ENCODE peak calls at places on chromosomes 1 and 21, in six cellular contexts. M is aorta; K is stomach; R is CD8-positive, alpha-beta T cell; W is naive thymus-derived CD4-positive, alpha-beta T cell; T is HepG2. U is an unnamed sample.

GRCh38 chr1:204116539-204116938 is 35.3 kb downstream of the ETNK2 start:
- DNase-seq in M (peak; percentile 55), K (no peak), R (no peak), W (no peak), T (no peak), U (no peak)

GRCh38 chr21:39444406-39445145 is 1.0 kb downstream of the LCA5L start:
- DNase-seq in M (no peak), K (no peak), R (no peak), W (no peak), T (no peak), U (peak; percentile 75)

GRCh38 chr1:218345673-218346390 is 696 bp downstream of the TGFB2 start:
- DNase-seq in M (peak; percentile 89), K (peak; percentile 53), R (peak; percentile 35), W (no peak), T (peak; percentile 7), U (peak; percentile 89)

GRCh38 chr21:30044447-30045064 is 104.8 kb upstream of the GRIK1 start:
- DNase-seq in M (no peak), K (no peak), R (no peak), W (no peak), T (peak; percentile 1), U (peak; percentile 28)

GRCh38 chr1:38243106-38243505 is 196.5 kb upstream of the POU3F1 start:
- DNase-seq in M (no peak), K (no peak), R (no peak), W (no peak), T (no peak), U (no peak)

GRCh38 chr21:33894736-33895288 is 20.8 kb downstream of the ATP5PO start:
- DNase-seq in M (peak; percentile 92), K (peak; percentile 57), R (peak; percentile 70), W (peak; percentile 70), T (peak; percentile 70), U (peak; percentile 92)

GRCh38 chr1:118136511-118136937 is 48.5 kb downstream of the SPAG17 start:
- DNase-seq in M (no peak), K (no peak), R (no peak), W (no peak), T (no peak), U (peak; percentile 96)

GRCh38 chr21:45938453-45938755 is 43.2 kb upstream of the COL6A1 start:
- DNase-seq in M (no peak), K (no peak), R (no peak), W (no peak), T (no peak), U (no peak)

GRCh38 chr1:115547661-115548060 is 94.1 kb upstream of the VANGL1 start:
- DNase-seq in M (no peak), K (no peak), R (no peak), W (no peak), T (no peak), U (no peak)

GRCh38 chr1:113557176-113557575 is 166.9 kb downstream of the MAGI3 start:
- DNase-seq in M (no peak), K (no peak), R (no peak), W (no peak), T (no peak), U (no peak)

GRCh38 chr1:201692307-201693018 is 136.5 kb upstream of the IPO9 start:
- DNase-seq in M (no peak), K (no peak), R (no peak), W (no peak), T (no peak), U (no peak)
- H3K4me1 ChIP-seq in M (no peaks in the 10 kb centered on the region), K (peaks cover 26% of the 10 kb centered on the region), R (no peaks in the 10 kb centered on the region), W (no peaks in the 10 kb centered on the region), T (no peaks in the 10 kb centered on the region), U (peaks cover 26% of the 10 kb centered on the region)

DNA sequence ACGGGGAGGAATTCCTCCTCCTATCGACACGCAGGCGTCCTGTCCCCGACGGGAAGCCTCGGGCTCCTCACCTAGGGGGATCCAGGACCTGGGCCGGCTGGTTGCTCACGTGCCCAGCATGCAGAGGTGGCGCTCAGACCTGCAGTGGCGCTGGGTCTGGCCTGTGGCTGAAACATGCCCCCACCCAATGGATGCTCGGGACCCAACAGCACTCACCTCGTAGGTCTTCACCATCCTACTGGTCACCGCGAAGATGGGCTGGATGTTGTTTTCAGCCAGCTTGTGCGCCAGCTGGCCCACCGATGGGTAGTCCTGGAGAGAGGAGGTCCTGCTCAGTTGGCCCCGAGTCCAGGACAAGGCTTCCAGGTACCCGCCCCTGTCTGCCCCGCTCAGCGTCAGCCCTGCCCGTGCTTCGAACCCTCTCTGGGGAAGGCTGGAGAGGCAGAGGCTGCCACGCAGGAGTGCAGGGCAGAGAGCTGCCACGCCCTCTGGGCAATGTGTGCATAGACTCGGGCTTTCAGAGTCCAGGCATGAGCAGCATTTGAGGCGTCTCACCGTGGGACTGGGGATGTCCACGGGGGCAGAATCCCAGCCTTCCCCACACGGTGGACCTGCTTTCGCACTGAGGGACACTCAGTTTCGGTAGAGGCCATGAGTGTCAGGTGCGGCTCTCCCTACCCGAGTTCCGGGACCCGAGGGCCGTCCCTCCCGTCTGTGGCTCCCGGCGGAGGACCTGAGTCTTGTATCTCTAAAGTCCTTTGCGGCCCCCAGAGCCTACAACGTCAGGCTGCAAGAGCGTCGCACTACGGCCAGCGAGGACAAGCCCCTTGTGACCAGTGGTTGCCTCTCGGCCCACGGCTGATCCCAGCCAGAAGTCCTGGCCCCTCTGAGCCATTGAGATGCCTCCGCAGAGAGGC is 21.6 kb downstream of the ITGB2 start:
- DNase-seq in M (peak; percentile 72), K (no peak), R (no peak), W (no peak), T (no peak), U (no peak)
- H3K27ac ChIP-seq in M (no peak overlapping the region), K (no peak overlapping the region), R (no peak overlapping the region), W (no peak overlapping the region), T (no peak overlapping the region), U (no peak overlapping the region)

GRCh38 chr21:14554948-14555347 is 8.8 kb upstream of the SAMSN1 start:
- DNase-seq in M (no peak), K (no peak), R (no peak), W (no peak), T (no peak), U (peak; percentile 6)
- H3K4me1 ChIP-seq in M (no peaks in the 10 kb centered on the region), K (no peaks in the 10 kb centered on the region), R (peaks cover 11% of the 10 kb centered on the region), W (peaks cover 22% of the 10 kb centered on the region), T (no peaks in the 10 kb centered on the region), U (no peaks in the 10 kb centered on the region)

DNA sequence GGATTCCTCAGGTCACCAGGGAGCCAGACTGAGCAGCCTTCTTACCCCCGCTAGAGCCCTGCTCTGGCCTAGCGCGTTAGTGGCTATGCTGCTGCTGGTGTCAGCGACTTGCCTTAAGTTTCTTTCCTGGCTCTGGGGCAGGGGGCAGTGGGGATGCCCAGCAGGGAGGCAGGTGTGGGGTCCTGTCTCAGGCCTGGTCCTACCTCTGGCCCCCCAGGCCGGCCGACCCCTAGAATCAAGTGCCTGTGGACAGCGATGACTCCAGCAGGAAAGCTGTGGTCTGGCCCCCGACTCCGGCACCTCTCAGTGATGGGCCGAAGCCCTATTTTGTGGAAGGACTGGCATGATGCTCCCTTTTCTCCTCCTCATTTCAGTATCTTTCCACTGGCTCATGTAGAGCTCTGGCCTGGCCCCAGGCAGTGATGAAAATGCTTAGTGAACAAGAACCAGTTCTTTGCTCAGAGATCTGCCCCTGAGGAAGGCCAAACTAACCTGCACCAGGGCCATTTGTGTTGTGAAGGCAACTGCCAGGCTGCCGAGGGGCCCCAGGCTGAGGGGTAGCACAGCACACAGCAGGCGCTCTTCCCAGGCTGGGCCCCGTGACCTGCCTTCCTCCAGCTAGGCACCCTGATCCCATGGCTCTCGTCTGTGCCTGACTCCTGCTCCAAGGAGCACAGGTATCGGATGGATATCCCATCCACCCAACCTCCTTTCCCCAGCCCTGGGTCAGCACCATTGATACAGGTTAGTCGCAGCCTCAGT is 23.7 kb downstream of the MRPL37 start:
- DNase-seq in M (no peak), K (no peak), R (no peak), W (no peak), T (no peak), U (no peak)
- H3K27ac ChIP-seq in M (no peak overlapping the region), K (no peak overlapping the region), R (no peak overlapping the region), W (no peak overlapping the region), T (no peak overlapping the region), U (no peak overlapping the region)

DNA sequence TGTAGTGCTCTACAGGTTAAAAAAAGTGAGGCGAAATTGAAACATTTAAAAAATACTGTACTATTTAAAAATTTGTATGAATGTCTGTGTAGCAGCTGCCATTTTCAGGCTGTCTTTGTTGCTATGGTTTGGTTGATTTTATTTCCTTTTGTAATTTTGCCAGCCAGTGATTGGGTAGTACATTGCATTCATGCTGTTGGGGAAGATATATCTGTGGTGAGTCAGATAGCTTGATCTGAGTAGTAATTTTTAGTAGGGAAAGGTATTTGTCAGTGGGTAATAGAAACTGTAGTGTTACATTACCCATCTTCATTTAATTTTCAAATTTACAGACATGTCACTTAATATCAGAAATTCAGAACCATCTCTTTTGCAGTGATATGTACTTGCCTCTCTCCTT is 15.0 kb downstream of the NFIA start:
- DNase-seq in M (no peak), K (no peak), R (no peak), W (no peak), T (no peak), U (peak; percentile 81)
- H3K4me1 ChIP-seq in M (no peaks in the 10 kb centered on the region), K (peaks cover 4% of the 10 kb centered on the region), R (no peaks in the 10 kb centered on the region), W (no peaks in the 10 kb centered on the region), T (peaks cover 64% of the 10 kb centered on the region), U (peaks cover 37% of the 10 kb centered on the region)

DNA sequence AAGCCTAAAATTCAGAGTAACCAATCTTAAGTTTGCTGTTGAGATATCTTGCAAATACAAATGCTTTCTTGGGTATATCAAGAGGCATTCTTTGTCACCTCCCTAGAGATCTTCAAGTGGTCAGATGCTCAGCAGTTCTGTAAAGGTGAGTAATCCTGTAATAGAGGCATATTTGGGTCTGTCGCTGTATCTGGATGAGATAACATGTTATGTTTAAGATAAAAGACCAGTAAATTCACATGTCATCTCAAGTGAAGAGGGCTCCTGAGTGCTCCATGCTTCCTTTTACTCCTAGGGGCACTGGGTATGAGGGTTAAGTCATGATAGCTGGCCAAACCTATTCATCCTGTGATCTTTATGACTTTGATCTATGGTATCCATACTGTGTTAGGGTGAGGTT is 7.5 kb downstream of the CR2 start:
- DNase-seq in M (no peak), K (no peak), R (no peak), W (no peak), T (no peak), U (no peak)
- H3K27ac ChIP-seq in M (no peak overlapping the region), K (no peak overlapping the region), R (no peak overlapping the region), W (no peak overlapping the region), T (no peak overlapping the region), U (no peak overlapping the region)

DNA sequence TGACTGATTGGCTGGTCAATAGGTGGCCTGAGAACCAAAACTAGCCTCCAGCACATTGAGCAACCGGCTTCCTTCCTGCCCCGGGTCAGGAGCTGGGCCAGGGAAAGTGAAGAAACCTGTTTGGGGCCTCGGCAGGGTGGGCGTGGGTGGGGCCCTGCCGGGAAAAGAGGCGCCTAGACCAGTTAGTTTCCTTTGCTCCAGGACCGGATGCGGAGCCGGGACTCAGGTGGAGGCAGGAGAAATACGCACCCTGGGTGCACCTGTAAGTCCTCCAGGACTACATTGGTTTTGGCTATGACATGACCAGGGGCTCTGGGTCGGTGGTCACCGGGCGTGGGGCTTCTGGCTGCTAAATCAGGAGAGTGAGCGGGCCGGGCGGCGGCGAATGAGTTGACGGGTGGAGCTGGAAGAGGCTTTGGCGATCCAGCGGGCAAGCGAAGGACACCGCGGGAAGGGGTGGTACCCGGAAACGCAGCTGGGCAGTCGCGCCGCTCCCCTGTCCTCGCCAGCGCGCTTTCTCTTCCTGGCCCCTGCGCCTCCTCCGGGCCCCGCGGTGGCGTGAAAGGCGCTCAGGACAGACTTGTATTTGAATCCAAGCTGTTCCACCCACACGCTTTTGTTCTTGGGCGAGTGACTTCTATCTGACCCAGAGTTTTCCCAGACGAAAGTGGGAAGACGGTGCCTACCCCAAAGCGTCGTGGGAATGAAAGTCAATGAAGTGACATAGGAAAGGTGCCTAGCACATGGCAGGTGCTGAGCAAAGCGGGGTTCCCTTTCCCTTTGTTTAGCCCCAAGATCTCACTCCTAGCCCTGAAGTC is 30.6 kb upstream of the JUN start:
- DNase-seq in M (peak; percentile 84), K (peak; percentile 86), R (no peak), W (no peak), T (no peak), U (no peak)
- H3K4me1 ChIP-seq in M (no peaks in the 10 kb centered on the region), K (peaks cover 31% of the 10 kb centered on the region), R (peaks cover 36% of the 10 kb centered on the region), W (peaks cover 27% of the 10 kb centered on the region), T (peaks cover 76% of the 10 kb centered on the region), U (peaks cover 39% of the 10 kb centered on the region)

GRCh38 chr1:219817914-219818313 is 110.4 kb downstream of the SLC30A10 start:
- DNase-seq in M (no peak), K (no peak), R (no peak), W (no peak), T (no peak), U (no peak)
- H3K27ac ChIP-seq in M (no peak overlapping the region), K (no peak overlapping the region), R (no peak overlapping the region), W (no peak overlapping the region), T (no peak overlapping the region), U (no peak overlapping the region)